ENCODE peak calls at places on chromosome 1, in nine cellular contexts. Q is tibial artery; F is EL; L is GM13976; O is GM20000; I is MM.1S; P is psoas muscle; Z is activated naive CD4-positive, alpha-beta T cell treated with anti-CD3 and anti-CD28 coated beads, Interleukin-2, amount 10 ng/mL, durations not matched to agents 7 days and 5 days; W is COR-L47. T is an unnamed sample.

GRCh38 chr1:156858959-156859522 is at the start of gene INSRR:
- DNase-seq in Q (no peak), F (no peak), L (no peak), O (peak), I (no peak), P (no peak), Z (no peak), W (peak), T (no peak)

GRCh38 chr1:50929376-50929958 is 30.6 kb downstream of the FAF1 start:
- DNase-seq in Q (no peak), F (peak), L (no peak), O (no peak), I (peak), P (no peak), Z (no peak), W (peak), T (peak)

GRCh38 chr1:160800142-160800541 is 4.2 kb downstream of the LY9 start:
- DNase-seq in Q (no peak), F (no peak), L (no peak), O (no peak), I (no peak), P (no peak), Z (no peak), W (no peak), T (no peak)

GRCh38 chr1:221841983-221842335 is 100.1 kb upstream of the DUSP10 start:
- DNase-seq in Q (no peak), F (no peak), L (no peak), O (no peak), I (no peak), P (no peak), Z (no peak), W (no peak), T (no peak)

GRCh38 chr1:38656741-38657140 is 202.8 kb downstream of the RRAGC start:
- DNase-seq in Q (no peak), F (no peak), L (no peak), O (no peak), I (no peak), P (no peak), Z (no peak), W (no peak), T (no peak)

GRCh38 chr1:197696372-197696771 is 78.9 kb downstream of the DENND1B start:
- DNase-seq in Q (no peak), F (peak), L (no peak), O (no peak), I (no peak), P (no peak), Z (no peak), W (no peak), T (peak)

GRCh38 chr1:54955359-54955758 is 25.1 kb upstream of the TMEM61 start:
- DNase-seq in Q (no peak), F (peak), L (no peak), O (no peak), I (no peak), P (no peak), Z (no peak), W (no peak), T (peak)

GRCh38 chr1:10635992-10636391 is 160.5 kb downstream of the CASZ1 start:
- DNase-seq in Q (no peak), F (no peak), L (no peak), O (no peak), I (no peak), P (peak), Z (no peak), W (no peak), T (no peak)

T was measured in IMR-90.